ENCODE peak calls at places on chromosomes 11 and 22, in six cellular contexts. K, T, X, W, F and Z are unnamed samples.

GRCh38 chr11:112096194-112096593 is 9.5 kb downstream of the SDHD start:
- DNase-seq in F (no peak), X (no peak), W (no peak), T (no peak), K (no peak), Z (no peak)

GRCh38 chr22:25972397-25972796 is 196.9 kb upstream of the SEZ6L start:
- DNase-seq in K (no peak), F (no peak), X (no peak), W (no peak), T (no peak), Z (no peak)

GRCh38 chr11:45848654-45849081 is 1.4 kb downstream of the CRY2 start:
- DNase-seq in K (no peak), X (no peak), T (no peak), W (peak; percentile 32), F (no peak), Z (no peak)

GRCh38 chr22:24005201-24005600 is at the start of gene GSTT4:
- DNase-seq in X (no peak), T (no peak), F (no peak), K (no peak), W (no peak), Z (no peak)

GRCh38 chr11:24760681-24761080 is 263.8 kb downstream of the LUZP2 start:
- DNase-seq in W (no peak), T (no peak), K (no peak), X (no peak), F (no peak), Z (no peak)

GRCh38 chr11:6612816-6613136 is 760 bp upstream of the TAF10 start:
- DNase-seq in F (peak; percentile 56), W (no peak), X (no peak), K (no peak), T (no peak), Z (no peak)

GRCh38 chr22:35313311-35314121 is 13.8 kb downstream of the TOM1 start:
- DNase-seq in W (no peak), F (peak; percentile 43), K (no peak), T (no peak), X (no peak), Z (no peak)

GRCh38 chr11:72081856-72082255 is 1.2 kb downstream of the LRRC51 start:
- DNase-seq in W (no peak), F (no peak), T (no peak), K (no peak), X (no peak), Z (no peak)

GRCh38 chr11:79438631-79439429 is 2.0 kb downstream of the TENM4 start:
- DNase-seq in T (no peak), F (no peak), X (no peak), K (no peak), W (peak; percentile 57), Z (no peak)

GRCh38 chr22:42820075-42820763 is 36.9 kb downstream of the ARFGAP3 start:
- DNase-seq in X (peak; percentile 16), K (no peak), T (no peak), F (peak; percentile 19), W (no peak), Z (peak; percentile 43)

GRCh38 chr11:2763939-2764338 is 64.1 kb upstream of the KCNQ1OT1 start:
- DNase-seq in T (no peak), W (no peak), X (no peak), K (no peak), F (no peak), Z (no peak)

GRCh38 chr22:32477608-32478007 is 3.0 kb downstream of the FBXO7 start:
- DNase-seq in K (no peak), T (no peak), W (no peak), X (no peak), F (no peak), Z (no peak)

GRCh38 chr11:3949132-3949531 is 93.7 kb downstream of the STIM1 start:
- DNase-seq in F (no peak), K (no peak), X (no peak), W (no peak), T (no peak), Z (peak; percentile 69)

GRCh38 chr11:30203850-30204249 is 27.0 kb upstream of the FSHB start:
- DNase-seq in T (no peak), K (no peak), X (no peak), W (no peak), F (no peak), Z (no peak)

GRCh38 chr11:110174645-110175310 is 81.6 kb downstream of the ZC3H12C start:
- DNase-seq in K (no peak), F (no peak), T (no peak), W (no peak), X (no peak), Z (no peak)

GRCh38 chr22:49190816-49191505 is 636.7 kb downstream of the BRD1 start:
- DNase-seq in T (no peak), F (no peak), W (no peak), K (no peak), X (no peak), Z (no peak)

GRCh38 chr11:112771847-112772246 is 189.4 kb upstream of the NCAM1 start:
- DNase-seq in W (no peak), K (no peak), F (no peak), T (no peak), X (no peak), Z (no peak)

GRCh38 chr22:42648368-42649260 is 578 bp downstream of the CYB5R3 start:
- DNase-seq in K (peak; percentile 12), T (peak; percentile 9), F (no peak), W (peak; percentile 69), X (no peak), Z (peak; percentile 81)

GRCh38 chr11:114155116-114155515 is 95.6 kb downstream of the ZBTB16 start:
- DNase-seq in F (no peak), W (no peak), X (no peak), K (no peak), T (no peak), Z (no peak)

GRCh38 chr22:44225091-44225689 is 44.5 kb downstream of the PARVG start:
- DNase-seq in F (no peak), W (no peak), T (no peak), K (no peak), X (no peak), Z (no peak)

GRCh38 chr11:123800041-123800440 is 6.1 kb downstream of the OR6M1 start:
- DNase-seq in F (no peak), W (no peak), T (no peak), X (no peak), K (no peak), Z (no peak)

GRCh38 chr22:39482768-39483167 is 19.3 kb upstream of the MIEF1 start:
- DNase-seq in F (no peak), X (no peak), K (no peak), W (no peak), T (no peak), Z (no peak)

GRCh38 chr11:33934450-33934849 is 42.6 kb upstream of the LMO2 start:
- DNase-seq in F (no peak), X (no peak), W (no peak), K (no peak), T (no peak), Z (no peak)

GRCh38 chr22:20237480-20238440 is 30.4 kb downstream of the RTN4R start:
- DNase-seq in W (no peak), T (peak; percentile 31), K (no peak), X (no peak), F (no peak), Z (peak; percentile 23)

GRCh38 chr22:37735054-37735453 is 38.2 kb downstream of the TRIOBP start:
- DNase-seq in F (no peak), W (peak; percentile 77), K (no peak), T (no peak), X (no peak), Z (no peak)

GRCh38 chr22:41557401-41558240 is 3.2 kb upstream of the CSDC2 start:
- DNase-seq in F (peak; percentile 7), K (no peak), T (no peak), X (peak; percentile 63), W (peak; percentile 78), Z (no peak)

GRCh38 chr11:108474664-108475485 is 7.5 kb upstream of the C11orf65 start:
- DNase-seq in K (no peak), X (no peak), T (no peak), F (no peak), W (no peak), Z (no peak)

GRCh38 chr11:134261626-134262488 is 8.5 kb downstream of the ACAD8 start:
- DNase-seq in K (no peak), X (no peak), F (no peak), W (no peak), T (no peak), Z (no peak)

GRCh38 chr22:48796295-48797015 is 1031.2 kb downstream of the BRD1 start:
- DNase-seq in W (no peak), T (no peak), X (no peak), K (no peak), F (no peak), Z (no peak)

GRCh38 chr11:112302226-112302868 is 41.7 kb upstream of the PLET1 start:
- DNase-seq in T (no peak), K (no peak), X (no peak), F (no peak), W (no peak), Z (no peak)

GRCh38 chr11:9461760-9462134 is 935 bp downstream of the ZNF143 start:
- DNase-seq in T (no peak), W (no peak), K (no peak), F (no peak), X (no peak), Z (no peak)

GRCh38 chr22:20249797-20250354 is 18.2 kb downstream of the RTN4R start:
- DNase-seq in X (no peak), T (no peak), K (no peak), F (peak; percentile 19), W (no peak), Z (no peak)

GRCh38 chr22:34036936-34037335 is 116.7 kb upstream of the LARGE1 start:
- DNase-seq in K (no peak), F (no peak), X (no peak), T (no peak), W (no peak), Z (no peak)